ENCODE peak calls at places on chromosomes 16 and 17, in seven cellular contexts. E is astrocyte of the spinal cord; X is ACHN; G is activated CD8-positive, alpha-beta memory T cell treated with anti-CD3 and anti-CD28 coated beads, Interleukin-2, amount 50 U/mL, for 4 hours; C is activated CD8-positive, alpha-beta T cell treated with anti-CD3 and anti-CD28 coated beads for 36 hours; T is stimulated activated CD8-positive, alpha-beta memory T cell treated with anti-CD3 and anti-CD28 coated beads, Interleukin-4, amount 100 ng/mL, for 4 hours; L is cardiac fibroblast. Y is an unnamed sample.

GRCh38 chr17:44122825-44123355 is 551 bp downstream of the HDAC5 start:
- DNase-seq in G (peak; percentile 36), C (peak; percentile 37), E (no peak), T (no peak), X (no peak), L (no peak), Y (no peak)

GRCh38 chr17:6107791-6108190 is 37.6 kb downstream of the WSCD1 start:
- DNase-seq in T (no peak), L (no peak), X (no peak), E (no peak), C (no peak), G (no peak), Y (no peak)

GRCh38 chr16:55370762-55371482 is 46.9 kb downstream of the IRX6 start:
- DNase-seq in C (peak; percentile 24), X (peak; percentile 47), T (no peak), G (no peak), L (peak; percentile 39), E (peak; percentile 35), Y (peak; percentile 72)

GRCh38 chr17:41895617-41896016 is 23.1 kb downstream of the ACLY start:
- DNase-seq in T (no peak), E (peak; percentile 19), X (no peak), G (no peak), L (peak; percentile 54), C (no peak), Y (no peak)

GRCh38 chr17:28196637-28197036 is 122.4 kb upstream of the TMEM97 start:
- DNase-seq in G (no peak), L (no peak), E (no peak), X (no peak), C (no peak), T (no peak), Y (no peak)

GRCh38 chr17:40021471-40021961 is 6.3 kb downstream of the CSF3 start:
- DNase-seq in G (no peak), C (no peak), T (no peak), E (peak; percentile 42), X (peak; percentile 34), L (peak; percentile 68), Y (no peak)

GRCh38 chr17:28390563-28390962 is 15.4 kb downstream of the SLC46A1 start:
- DNase-seq in G (no peak), T (no peak), C (no peak), L (no peak), X (no peak), E (no peak), Y (no peak)

GRCh38 chr17:76208120-76208519 is 32.2 kb downstream of the RNF157 start:
- DNase-seq in X (no peak), C (no peak), T (no peak), L (no peak), E (no peak), G (no peak), Y (no peak)

GRCh38 chr16:9332574-9333148 is 241.2 kb downstream of the HAPSTR1 start:
- DNase-seq in E (no peak), L (no peak), T (no peak), X (no peak), G (no peak), C (no peak), Y (no peak)

GRCh38 chr16:13435873-13436474 is 484.0 kb upstream of the ERCC4 start:
- DNase-seq in T (no peak), C (no peak), L (no peak), X (peak; percentile 52), E (no peak), G (no peak), Y (no peak)

GRCh38 chr17:74360993-74361612 is 565 bp downstream of the BTBD17 start:
- DNase-seq in E (peak; percentile 1), C (no peak), T (no peak), G (no peak), L (no peak), X (no peak), Y (no peak)

Y was measured in pons.